ENCODE peak calls at places on chromosomes 6 and 20, in seven cellular contexts. D is vagina, N is ovary, E is heart left ventricle, R is cardiac muscle cell, F is fibroblast of lung, U is endodermal cell. P is an unnamed sample.

GRCh38 chr6:2810092-2810671 is 31.5 kb downstream of the SERPINB1 start:
- DNase-seq in U (no peak), R (no peak), F (no peak), E (no peak), D (no peak), N (no peak), P (no peak)

GRCh38 chr6:41504526-41505021 is 41.6 kb upstream of the FOXP4 start:
- DNase-seq in D (no peak), E (no peak), U (no peak), F (peak), N (peak), R (no peak), P (no peak)

GRCh38 chr6:37861452-37861851 is 41.9 kb downstream of the ZFAND3 start:
- DNase-seq in R (no peak), F (no peak), N (no peak), E (no peak), U (no peak), D (no peak), P (no peak)

GRCh38 chr6:52515219-52515960 is 61.5 kb downstream of the TRAM2 start:
- DNase-seq in D (no peak), U (no peak), R (no peak), F (peak), N (no peak), E (no peak), P (no peak)

GRCh38 chr6:168699631-168700315 is 258.8 kb downstream of the SMOC2 start:
- DNase-seq in U (no peak), R (no peak), F (no peak), E (no peak), D (no peak), N (peak), P (no peak)

GRCh38 chr6:112013051-112013450 is 40.9 kb upstream of the CCN6 start:
- DNase-seq in U (no peak), N (no peak), D (no peak), R (no peak), E (no peak), F (peak), P (no peak)

GRCh38 chr6:145028144-145028818 is 707.0 kb downstream of the EPM2A start:
- DNase-seq in U (no peak), D (no peak), N (no peak), E (no peak), R (peak), F (no peak), P (peak)

GRCh38 chr20:10094566-10095173 is 59.9 kb downstream of the ANKEF1 start:
- DNase-seq in U (no peak), N (no peak), D (no peak), F (peak), E (no peak), R (no peak), P (no peak)

GRCh38 chr6:105879902-105880547 is 206.1 kb upstream of the PRDM1 start:
- DNase-seq in U (no peak), R (no peak), F (no peak), E (peak), D (no peak), N (no peak), P (peak)

GRCh38 chr20:22579119-22579427 is 5.3 kb downstream of the FOXA2 start:
- DNase-seq in F (no peak), E (no peak), N (no peak), R (no peak), D (no peak), U (peak), P (no peak)

GRCh38 chr20:45772693-45773092 is 19.0 kb downstream of the WFDC3 start:
- DNase-seq in R (no peak), N (no peak), U (peak), E (no peak), D (no peak), F (no peak), P (no peak)

GRCh38 chr20:61397790-61398189 is 145.7 kb downstream of the CDH4 start:
- DNase-seq in U (no peak), E (no peak), R (no peak), D (no peak), F (no peak), N (no peak), P (no peak)

GRCh38 chr6:39806277-39806676 is 14.1 kb downstream of the DAAM2 start:
- DNase-seq in U (no peak), D (no peak), N (no peak), R (no peak), F (peak), E (no peak), P (no peak)

GRCh38 chr6:51684038-51684437 is 403.4 kb downstream of the PKHD1 start:
- DNase-seq in R (no peak), E (no peak), U (no peak), N (no peak), F (no peak), D (no peak), P (no peak)

GRCh38 chr6:3731700-3732099 is 19.8 kb downstream of the PXDC1 start:
- DNase-seq in U (no peak), E (no peak), F (no peak), N (no peak), D (no peak), R (no peak), P (no peak)

GRCh38 chr6:125700591-125701353 is 48.7 kb upstream of the HEY2 start:
- DNase-seq in F (no peak), N (no peak), R (no peak), U (peak), E (no peak), D (no peak), P (no peak)

GRCh38 chr20:11676618-11677289 is 240.9 kb upstream of the BTBD3 start:
- DNase-seq in R (peak), U (peak), F (peak), D (no peak), E (peak), N (no peak), P (peak)

GRCh38 chr20:771741-772464 is 3.6 kb upstream of the SLC52A3 start:
- DNase-seq in R (no peak), U (no peak), N (no peak), E (no peak), F (no peak), D (no peak), P (no peak)

GRCh38 chr6:148328876-148329567 is 13.6 kb upstream of the SASH1 start:
- DNase-seq in F (peak), U (no peak), E (no peak), D (no peak), N (no peak), R (no peak), P (no peak)

GRCh38 chr6:92024071-92024470 is 1395.3 kb downstream of the EPHA7 start:
- DNase-seq in D (no peak), F (no peak), N (no peak), E (no peak), R (no peak), U (no peak), P (no peak)

GRCh38 chr6:34391711-34392496 is 565 bp downstream of the NUDT3 start:
- DNase-seq in D (no peak), R (peak), F (peak), U (peak), E (peak), N (peak), P (peak)

GRCh38 chr6:53065266-53066058 is at the start of gene FBXO9:
- DNase-seq in F (peak), R (peak), E (peak), D (no peak), N (peak), U (peak), P (peak)

GRCh38 chr6:111552241-111552744 is 53.4 kb downstream of the TRAF3IP2 start:
- DNase-seq in U (peak), D (no peak), R (peak), E (peak), F (peak), N (peak), P (no peak)

GRCh38 chr20:17704589-17705317 is 5.0 kb downstream of the BANF2 start:
- DNase-seq in E (no peak), F (no peak), R (no peak), N (no peak), D (no peak), U (no peak), P (no peak)

GRCh38 chr6:157390273-157391060 is 9.5 kb downstream of the ZDHHC14 start:
- DNase-seq in F (no peak), E (no peak), R (no peak), D (no peak), N (no peak), U (no peak), P (no peak)

GRCh38 chr20:9689041-9689440 is 149.8 kb downstream of the PAK5 start:
- DNase-seq in E (no peak), U (peak), D (no peak), N (no peak), R (no peak), F (no peak), P (no peak)

GRCh38 chr20:48406462-48407235 is 421.1 kb downstream of the PREX1 start:
- DNase-seq in E (no peak), N (no peak), U (no peak), F (peak), D (no peak), R (no peak), P (peak)

GRCh38 chr6:107692351-107692750 is 131.8 kb downstream of the SCML4 start:
- DNase-seq in D (no peak), R (no peak), N (no peak), E (no peak), U (no peak), F (peak), P (no peak)

GRCh38 chr6:68876792-68877493 is 241.9 kb downstream of the ADGRB3 start:
- DNase-seq in E (no peak), D (no peak), N (no peak), R (peak), F (peak), U (no peak), P (peak)

GRCh38 chr6:46091080-46091478 is 38.7 kb upstream of the ENPP4 start:
- DNase-seq in R (no peak), F (no peak), U (no peak), E (no peak), N (no peak), D (no peak), P (peak)

GRCh38 chr20:24405810-24406209 is 63.6 kb upstream of the SYNDIG1 start:
- DNase-seq in U (no peak), N (no peak), F (peak), E (no peak), D (no peak), R (no peak), P (no peak)

GRCh38 chr6:41581381-41581991 is 35.3 kb downstream of the FOXP4 start:
- DNase-seq in N (no peak), E (no peak), U (no peak), F (peak), R (no peak), D (no peak), P (no peak)

GRCh38 chr20:45469336-45470261 is at the start of gene WFDC2:
- DNase-seq in N (no peak), D (no peak), F (no peak), E (no peak), U (peak), R (peak), P (no peak)

GRCh38 chr6:95803889-95804288 is 211.9 kb upstream of the FUT9 start:
- DNase-seq in U (no peak), F (no peak), R (no peak), D (no peak), E (no peak), N (no peak), P (no peak)

GRCh38 chr20:51339721-51340450 is 202.6 kb downstream of the NFATC2 start:
- DNase-seq in F (peak), N (no peak), U (no peak), D (no peak), R (no peak), E (no peak), P (no peak)

DNA sequence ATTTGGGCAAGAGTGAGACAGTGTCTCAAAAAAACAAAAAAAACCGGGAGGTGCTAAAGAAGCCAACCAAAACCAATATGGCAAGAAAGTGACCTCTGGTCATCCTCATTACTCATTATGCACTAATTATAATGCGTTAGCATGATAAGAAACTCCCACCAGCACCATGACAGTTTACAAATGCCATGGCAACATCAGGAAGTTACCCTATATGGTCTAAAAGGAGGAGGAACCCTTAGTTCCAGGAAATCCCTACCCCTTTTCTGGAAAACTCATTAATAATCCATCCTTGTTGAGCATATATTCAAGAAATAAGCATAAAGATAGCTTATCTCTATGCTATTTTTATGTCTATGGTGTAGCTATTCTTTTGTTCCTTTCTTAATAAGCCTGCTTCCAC is 31.7 kb downstream of the C6orf52 start:
- DNase-seq in E (no peak), F (no peak), U (no peak), D (no peak), N (no peak), R (no peak), P (no peak)
- H3K4me3 ChIP-seq in E (no peak), F (no peak), U (no peak), D (no peak), N (no peak), R (no peak), P (no peak)

DNA sequence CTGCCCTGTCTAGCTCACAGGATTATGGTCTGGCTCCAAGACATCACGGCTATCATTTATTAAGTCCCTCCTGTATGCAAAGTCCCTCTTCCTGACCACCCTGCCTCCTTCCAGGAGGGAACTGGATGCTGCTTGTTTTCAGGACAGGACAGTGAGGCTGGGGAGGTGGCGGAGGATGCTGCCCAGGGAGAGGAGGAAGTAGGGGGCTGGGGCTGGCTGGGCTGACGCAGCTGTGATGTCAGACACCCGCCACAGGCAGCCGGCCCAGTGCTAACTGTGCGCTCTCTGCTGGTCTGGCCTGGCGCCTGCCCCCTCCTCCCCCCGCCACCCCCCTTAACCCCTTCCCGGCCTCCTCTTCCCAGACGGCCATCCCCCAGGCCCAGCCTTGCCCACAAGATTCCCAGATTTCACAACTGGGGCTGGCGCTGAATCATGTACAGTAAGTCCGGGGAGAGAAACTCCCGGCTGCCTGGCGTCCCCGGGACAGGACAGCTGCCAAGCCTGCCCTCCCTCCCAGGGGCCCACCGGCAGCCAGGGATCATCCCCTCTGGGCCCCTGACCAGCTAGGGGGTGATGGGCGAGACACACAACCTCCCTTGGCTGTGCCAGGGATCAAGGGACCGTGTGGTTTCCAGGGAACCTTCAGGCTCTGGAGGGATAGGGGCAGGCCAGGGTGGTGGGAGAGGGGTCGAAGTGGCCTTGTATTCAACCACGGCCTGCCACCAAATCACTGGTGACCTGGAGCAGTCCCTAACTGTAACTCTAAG is 118.1 kb downstream of the CEBPB start:
- DNase-seq in N (peak), F (peak), U (peak), E (peak), R (peak), D (no peak), P (no peak)
- TF ChIP-seq CTCF in N (no peak), F (no peak), U (peak), E (peak), R (peak), D (no peak), P (no peak)

DNA sequence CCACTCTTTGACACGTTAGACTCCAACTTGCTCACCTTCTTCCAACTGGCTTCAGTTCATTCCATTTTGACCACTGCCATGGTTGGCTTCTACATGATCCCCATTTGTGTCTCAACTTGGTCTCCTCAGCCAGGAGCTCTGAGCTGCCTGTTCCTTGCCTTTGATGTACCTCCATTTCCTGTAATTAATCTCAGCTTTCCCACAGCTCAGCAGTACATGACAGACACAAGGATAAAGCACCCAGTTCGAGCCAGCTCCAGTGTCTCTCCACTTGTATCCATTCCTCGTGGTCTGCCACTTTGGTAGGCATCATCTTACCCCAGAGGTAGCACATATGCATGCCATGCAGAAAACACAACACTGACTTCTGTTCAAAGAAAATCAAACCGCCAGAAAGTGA is 161.0 kb downstream of the TSHZ2 start:
- DNase-seq in D (no peak), N (no peak), F (peak), R (no peak), U (no peak), E (no peak), P (no peak)
- H3K4me3 ChIP-seq in D (no peak), N (no peak), F (no peak), R (no peak), U (no peak), E (no peak), P (no peak)

DNA sequence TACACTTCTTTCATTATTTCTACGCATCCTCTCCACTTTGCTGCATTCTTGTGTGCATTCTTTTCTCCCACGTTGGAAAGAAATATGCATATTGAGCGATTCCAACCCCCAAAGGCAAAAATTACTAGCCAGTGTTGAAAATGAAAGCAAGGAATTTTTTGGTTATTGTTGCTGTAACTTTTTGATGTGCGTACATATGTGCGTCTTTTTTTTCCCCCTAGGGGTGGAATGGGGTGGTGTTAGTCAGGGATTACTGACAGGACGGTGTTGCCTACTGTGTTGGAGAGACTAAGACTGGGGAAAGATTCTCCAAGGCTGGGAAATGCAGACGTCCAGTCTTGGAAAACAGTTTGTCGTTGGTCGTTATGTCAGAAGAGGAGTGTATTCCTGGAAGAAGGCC is 44.2 kb upstream of the ESR1 start:
- DNase-seq in F (peak), D (no peak), N (peak), E (no peak), U (no peak), R (no peak), P (no peak)
- TF ChIP-seq CTCF in F (peak), D (peak), N (peak), E (peak), U (peak), R (peak), P (no peak)

GRCh38 chr6:85674604-85675003 is 31.9 kb upstream of the SYNCRIP start:
- DNase-seq in N (no peak), F (no peak), U (no peak), E (no peak), D (no peak), R (no peak), P (peak)
- H3K4me3 ChIP-seq in N (no peak), F (no peak), U (peak), E (no peak), D (no peak), R (no peak), P (peak)

GRCh38 chr20:34579191-34579661 is 20.7 kb downstream of the MAP1LC3A start:
- DNase-seq in F (peak), U (no peak), N (peak), E (peak), D (no peak), R (no peak), P (no peak)
- TF ChIP-seq CTCF in F (peak), U (no peak), N (no peak), E (peak), D (peak), R (peak), P (no peak)

GRCh38 chr6:83709748-83710050 is 798 bp upstream of the SNAP91 start:
- DNase-seq in R (no peak), E (no peak), F (no peak), N (no peak), D (no peak), U (no peak), P (no peak)
- H3K4me3 ChIP-seq in R (peak), E (peak), F (no peak), N (no peak), D (no peak), U (peak), P (peak)

GRCh38 chr6:140001005-140001404 is 626.6 kb upstream of the CITED2 start:
- DNase-seq in U (no peak), E (no peak), N (no peak), R (no peak), D (no peak), F (no peak), P (no peak)

GRCh38 chr6:140001851-140002301 is 627.4 kb upstream of the CITED2 start:
- DNase-seq in R (no peak), D (no peak), N (no peak), E (no peak), F (peak), U (no peak), P (no peak)

GRCh38 chr6:139990865-139991264 is 616.4 kb upstream of the CITED2 start:
- DNase-seq in E (no peak), N (peak), F (no peak), U (no peak), R (peak), D (no peak), P (no peak)

GRCh38 chr6:139996253-139996834 is 621.9 kb upstream of the CITED2 start:
- DNase-seq in U (peak), D (no peak), N (no peak), F (peak), E (no peak), R (peak), P (peak)
- TF ChIP-seq CTCF in U (peak), D (no peak), N (no peak), F (no peak), E (no peak), R (no peak), P (no peak)

GRCh38 chr20:5602346-5602745 is 147.9 kb upstream of the SHLD1 start:
- DNase-seq in U (no peak), D (no peak), F (peak), N (no peak), R (no peak), E (no peak), P (no peak)

GRCh38 chr20:5608104-5608447 is 142.1 kb upstream of the SHLD1 start:
- DNase-seq in N (no peak), E (no peak), D (no peak), R (no peak), U (no peak), F (no peak), P (no peak)

GRCh38 chr20:5608448-5609161 is 141.6 kb upstream of the SHLD1 start:
- DNase-seq in E (no peak), N (no peak), U (no peak), F (peak), R (no peak), D (no peak), P (peak)

GRCh38 chr20:5600982-5601381 is 149.2 kb upstream of the SHLD1 start:
- DNase-seq in N (no peak), U (no peak), F (no peak), E (no peak), D (no peak), R (no peak), P (no peak)

DNA sequence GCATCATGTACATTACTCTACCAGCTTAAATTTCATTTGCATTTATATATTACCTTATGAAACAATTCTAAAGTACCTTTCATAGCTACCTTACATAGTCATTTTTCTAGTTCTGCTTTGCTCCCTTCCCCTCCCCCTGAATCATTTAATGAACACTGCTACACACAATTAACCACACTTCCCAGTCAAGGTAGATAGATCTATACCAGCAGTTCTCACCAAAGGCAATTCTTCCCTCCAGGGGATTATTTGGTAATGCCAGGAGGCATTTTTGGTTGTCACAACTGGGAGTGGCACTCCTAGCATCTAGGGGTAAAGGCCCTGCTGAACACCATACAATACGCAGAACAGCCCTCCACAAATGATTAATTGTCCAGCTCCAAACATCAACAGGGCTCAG is 143.9 kb upstream of the SHLD1 start:
- DNase-seq in R (no peak), D (no peak), E (no peak), U (no peak), N (no peak), F (no peak), P (peak)
- H3K4me3 ChIP-seq in R (no peak), D (no peak), E (no peak), U (no peak), N (no peak), F (no peak), P (peak)

P was measured in GM12865.